ENCODE peak calls at places on chromosomes 6 and 20, in eight cellular contexts. One of them, this sample, is unnamed.

GRCh38 chr6:168625602-168626001 is 184.6 kb downstream of the SMOC2 start:
- DNase-seq in mucosa of descending colon: no peak
- DNase-seq in suprapubic skin: no peak
- DNase-seq in H7: no peak
- DNase-seq in lower leg skin: no peak
- DNase-seq in prostate gland: no peak
- DNase-seq in stomach: peak; percentile 38
- DNase-seq in kidney: no peak
- DNase-seq in this sample: no peak

GRCh38 chr20:60804918-60805631 is 447.0 kb upstream of the CDH4 start:
- DNase-seq in mucosa of descending colon: no peak
- DNase-seq in suprapubic skin: no peak
- DNase-seq in H7: peak; percentile 55
- DNase-seq in lower leg skin: no peak
- DNase-seq in prostate gland: no peak
- DNase-seq in stomach: no peak
- DNase-seq in kidney: no peak
- DNase-seq in this sample: no peak

GRCh38 chr6:122102026-122102425 is 297.4 kb upstream of the HSF2 start:
- DNase-seq in mucosa of descending colon: no peak
- DNase-seq in suprapubic skin: no peak
- DNase-seq in H7: no peak
- DNase-seq in lower leg skin: no peak
- DNase-seq in prostate gland: no peak
- DNase-seq in stomach: no peak
- DNase-seq in kidney: no peak
- DNase-seq in this sample: no peak

GRCh38 chr6:130848945-130849344 is 21.7 kb downstream of the SMLR1 start:
- DNase-seq in mucosa of descending colon: no peak
- DNase-seq in suprapubic skin: no peak
- DNase-seq in H7: no peak
- DNase-seq in lower leg skin: no peak
- DNase-seq in prostate gland: no peak
- DNase-seq in stomach: no peak
- DNase-seq in kidney: no peak
- DNase-seq in this sample: no peak

GRCh38 chr6:54903884-54904283 is 57.3 kb downstream of the FAM83B start:
- DNase-seq in mucosa of descending colon: no peak
- DNase-seq in suprapubic skin: no peak
- DNase-seq in H7: no peak
- DNase-seq in lower leg skin: no peak
- DNase-seq in prostate gland: no peak
- DNase-seq in stomach: no peak
- DNase-seq in kidney: no peak
- DNase-seq in this sample: no peak

GRCh38 chr20:13105864-13106457 is 97.2 kb downstream of the SPTLC3 start:
- DNase-seq in mucosa of descending colon: peak; percentile 29
- DNase-seq in suprapubic skin: no peak
- DNase-seq in H7: no peak
- DNase-seq in lower leg skin: no peak
- DNase-seq in prostate gland: no peak
- DNase-seq in stomach: no peak
- DNase-seq in kidney: no peak
- DNase-seq in this sample: peak; percentile 61

GRCh38 chr20:47283411-47283810 is 73.1 kb downstream of the ZMYND8 start:
- DNase-seq in mucosa of descending colon: no peak
- DNase-seq in suprapubic skin: no peak
- DNase-seq in H7: no peak
- DNase-seq in lower leg skin: no peak
- DNase-seq in prostate gland: no peak
- DNase-seq in stomach: no peak
- DNase-seq in kidney: no peak
- DNase-seq in this sample: no peak

GRCh38 chr6:25014806-25015560 is 79.2 kb upstream of the RIPOR2 start:
- DNase-seq in mucosa of descending colon: no peak
- DNase-seq in suprapubic skin: no peak
- DNase-seq in H7: no peak
- DNase-seq in lower leg skin: no peak
- DNase-seq in prostate gland: no peak
- DNase-seq in stomach: no peak
- DNase-seq in kidney: no peak
- DNase-seq in this sample: peak; percentile 90

GRCh38 chr20:57703013-57703412 is 6.8 kb downstream of the PMEPA1 start:
- DNase-seq in mucosa of descending colon: no peak
- DNase-seq in suprapubic skin: no peak
- DNase-seq in H7: no peak
- DNase-seq in lower leg skin: no peak
- DNase-seq in prostate gland: no peak
- DNase-seq in stomach: no peak
- DNase-seq in kidney: no peak
- DNase-seq in this sample: no peak

GRCh38 chr6:157240059-157240959 is 83.0 kb downstream of the TMEM242 start:
- DNase-seq in mucosa of descending colon: peak; percentile 73
- DNase-seq in suprapubic skin: peak; percentile 87
- DNase-seq in H7: peak; percentile 66
- DNase-seq in lower leg skin: peak; percentile 94
- DNase-seq in prostate gland: peak; percentile 61
- DNase-seq in stomach: no peak
- DNase-seq in kidney: peak; percentile 91
- DNase-seq in this sample: peak; percentile 33

GRCh38 chr6:24861934-24862333 is 63.2 kb upstream of the ARMH2 start:
- DNase-seq in mucosa of descending colon: no peak
- DNase-seq in suprapubic skin: no peak
- DNase-seq in H7: no peak
- DNase-seq in lower leg skin: no peak
- DNase-seq in prostate gland: no peak
- DNase-seq in stomach: no peak
- DNase-seq in kidney: no peak
- DNase-seq in this sample: no peak

GRCh38 chr20:2301164-2301622 is 5.4 kb downstream of the TGM3 start:
- DNase-seq in mucosa of descending colon: no peak
- DNase-seq in suprapubic skin: no peak
- DNase-seq in H7: no peak
- DNase-seq in lower leg skin: peak; percentile 86
- DNase-seq in prostate gland: no peak
- DNase-seq in stomach: no peak
- DNase-seq in kidney: no peak
- DNase-seq in this sample: peak; percentile 29

GRCh38 chr6:1814279-1814678 is 204.6 kb downstream of the FOXC1 start:
- DNase-seq in mucosa of descending colon: no peak
- DNase-seq in suprapubic skin: no peak
- DNase-seq in H7: no peak
- DNase-seq in lower leg skin: no peak
- DNase-seq in prostate gland: no peak
- DNase-seq in stomach: no peak
- DNase-seq in kidney: no peak
- DNase-seq in this sample: no peak

GRCh38 chr20:62025394-62025793 is 40.3 kb downstream of the TAF4 start:
- DNase-seq in mucosa of descending colon: no peak
- DNase-seq in suprapubic skin: no peak
- DNase-seq in H7: no peak
- DNase-seq in lower leg skin: no peak
- DNase-seq in prostate gland: no peak
- DNase-seq in stomach: no peak
- DNase-seq in kidney: peak; percentile 10
- DNase-seq in this sample: peak; percentile 8

GRCh38 chr6:166485651-166486535 is 100.6 kb downstream of the RAMACL start:
- DNase-seq in mucosa of descending colon: no peak
- DNase-seq in suprapubic skin: no peak
- DNase-seq in H7: peak; percentile 73
- DNase-seq in lower leg skin: no peak
- DNase-seq in prostate gland: no peak
- DNase-seq in stomach: no peak
- DNase-seq in kidney: peak; percentile 46
- DNase-seq in this sample: no peak

GRCh38 chr6:26577720-26578072 is 19.1 kb upstream of the ABT1 start:
- DNase-seq in mucosa of descending colon: no peak
- DNase-seq in suprapubic skin: no peak
- DNase-seq in H7: no peak
- DNase-seq in lower leg skin: no peak
- DNase-seq in prostate gland: no peak
- DNase-seq in stomach: no peak
- DNase-seq in kidney: no peak
- DNase-seq in this sample: no peak
- H3K4me3 ChIP-seq in mucosa of descending colon: no peak overlapping the region
- H3K4me3 ChIP-seq in suprapubic skin: peak overlapping the region; percentile 28
- H3K4me3 ChIP-seq in H7: peak overlapping the region; percentile 61
- H3K4me3 ChIP-seq in lower leg skin: no peak overlapping the region
- H3K4me3 ChIP-seq in prostate gland: no peak overlapping the region
- H3K4me3 ChIP-seq in stomach: peak overlapping the region; percentile 21
- H3K4me3 ChIP-seq in kidney: no peak overlapping the region
- H3K4me3 ChIP-seq in this sample: peak overlapping the region; percentile 63

GRCh38 chr6:98843274-98844243 is 9.2 kb downstream of the POU3F2 start:
- DNase-seq in mucosa of descending colon: no peak
- DNase-seq in suprapubic skin: no peak
- DNase-seq in H7: peak; percentile 82
- DNase-seq in lower leg skin: no peak
- DNase-seq in prostate gland: no peak
- DNase-seq in stomach: no peak
- DNase-seq in kidney: no peak
- DNase-seq in this sample: no peak

GRCh38 chr6:98844244-98845161 is 10.1 kb downstream of the POU3F2 start:
- DNase-seq in mucosa of descending colon: no peak
- DNase-seq in suprapubic skin: no peak
- DNase-seq in H7: peak; percentile 56
- DNase-seq in lower leg skin: no peak
- DNase-seq in prostate gland: no peak
- DNase-seq in stomach: no peak
- DNase-seq in kidney: no peak
- DNase-seq in this sample: no peak

GRCh38 chr6:98846021-98846380 is 11.6 kb downstream of the POU3F2 start:
- DNase-seq in mucosa of descending colon: no peak
- DNase-seq in suprapubic skin: no peak
- DNase-seq in H7: no peak
- DNase-seq in lower leg skin: no peak
- DNase-seq in prostate gland: no peak
- DNase-seq in stomach: no peak
- DNase-seq in kidney: no peak
- DNase-seq in this sample: no peak

GRCh38 chr6:98847392-98847766 is 13.0 kb downstream of the POU3F2 start:
- DNase-seq in mucosa of descending colon: no peak
- DNase-seq in suprapubic skin: no peak
- DNase-seq in H7: no peak
- DNase-seq in lower leg skin: no peak
- DNase-seq in prostate gland: no peak
- DNase-seq in stomach: no peak
- DNase-seq in kidney: no peak
- DNase-seq in this sample: no peak

GRCh38 chr6:98845201-98846020 is 11.0 kb downstream of the POU3F2 start:
- DNase-seq in mucosa of descending colon: peak; percentile 77
- DNase-seq in suprapubic skin: peak; percentile 79
- DNase-seq in H7: peak; percentile 87
- DNase-seq in lower leg skin: peak; percentile 95
- DNase-seq in prostate gland: peak; percentile 58
- DNase-seq in stomach: peak; percentile 74
- DNase-seq in kidney: peak; percentile 88
- DNase-seq in this sample: peak; percentile 87
- H3K4me3 ChIP-seq in mucosa of descending colon: no peak overlapping the region
- H3K4me3 ChIP-seq in suprapubic skin: peak overlapping the region; percentile 40
- H3K4me3 ChIP-seq in H7: peak overlapping the region; percentile 36
- H3K4me3 ChIP-seq in lower leg skin: no peak overlapping the region
- H3K4me3 ChIP-seq in prostate gland: no peak overlapping the region
- H3K4me3 ChIP-seq in stomach: peak overlapping the region; percentile 26
- H3K4me3 ChIP-seq in kidney: no peak overlapping the region
- H3K4me3 ChIP-seq in this sample: peak overlapping the region; percentile 12

DNA sequence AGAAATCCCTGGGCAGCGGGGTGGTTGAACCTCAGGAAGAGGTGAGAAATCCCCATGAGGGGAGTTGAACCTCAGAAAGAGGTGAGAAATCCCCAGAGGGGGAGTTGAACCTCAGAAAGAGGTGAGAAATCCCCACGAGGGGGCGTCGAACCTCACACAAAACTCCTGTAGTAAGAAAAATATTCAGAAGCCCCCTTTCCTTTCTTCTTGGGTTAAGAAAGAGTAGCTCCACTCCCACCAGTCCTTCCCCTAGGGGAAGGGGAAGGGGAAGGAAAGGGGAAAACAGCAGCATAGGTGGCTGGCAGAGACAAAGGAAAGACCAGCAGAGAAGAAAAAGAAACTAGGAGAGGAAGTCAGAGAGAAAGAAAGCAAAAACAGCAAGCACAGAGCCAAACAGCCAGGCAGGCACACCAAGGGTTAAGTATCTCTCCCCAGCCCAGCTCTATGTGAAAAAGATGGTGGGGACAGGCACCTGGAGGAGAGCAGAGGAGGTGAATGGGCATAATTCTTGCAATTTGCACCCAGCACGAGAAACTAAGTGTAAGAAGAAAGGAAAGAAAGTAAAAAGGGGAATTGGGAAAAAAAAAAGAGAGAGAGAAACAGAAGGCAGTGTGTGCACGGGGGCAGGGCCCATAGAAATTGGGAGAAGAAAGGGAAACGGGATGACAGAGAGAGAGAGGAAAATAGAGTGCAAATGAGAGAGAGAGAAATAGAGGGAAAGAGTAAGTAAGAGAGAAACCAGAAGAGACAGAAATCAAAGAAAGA is 88.2 kb downstream of the PLG start:
- DNase-seq in mucosa of descending colon: no peak
- DNase-seq in suprapubic skin: no peak
- DNase-seq in H7: no peak
- DNase-seq in lower leg skin: no peak
- DNase-seq in prostate gland: no peak
- DNase-seq in stomach: no peak
- DNase-seq in kidney: no peak
- DNase-seq in this sample: no peak
- H3K4me3 ChIP-seq in mucosa of descending colon: no peak overlapping the region
- H3K4me3 ChIP-seq in suprapubic skin: no peak overlapping the region
- H3K4me3 ChIP-seq in H7: peak overlapping the region; percentile 24
- H3K4me3 ChIP-seq in lower leg skin: no peak overlapping the region
- H3K4me3 ChIP-seq in prostate gland: no peak overlapping the region
- H3K4me3 ChIP-seq in stomach: no peak overlapping the region
- H3K4me3 ChIP-seq in kidney: no peak overlapping the region
- H3K4me3 ChIP-seq in this sample: no peak overlapping the region

GRCh38 chr6:119891638-119892037 is 542.1 kb upstream of the MAN1A1 start:
- DNase-seq in mucosa of descending colon: no peak
- DNase-seq in suprapubic skin: no peak
- DNase-seq in H7: no peak
- DNase-seq in lower leg skin: no peak
- DNase-seq in prostate gland: no peak
- DNase-seq in stomach: no peak
- DNase-seq in kidney: no peak
- DNase-seq in this sample: no peak

GRCh38 chr6:119891206-119891605 is 541.6 kb upstream of the MAN1A1 start:
- DNase-seq in mucosa of descending colon: no peak
- DNase-seq in suprapubic skin: no peak
- DNase-seq in H7: no peak
- DNase-seq in lower leg skin: no peak
- DNase-seq in prostate gland: no peak
- DNase-seq in stomach: no peak
- DNase-seq in kidney: no peak
- DNase-seq in this sample: no peak

GRCh38 chr6:119894801-119895200 is 545.2 kb upstream of the MAN1A1 start:
- DNase-seq in mucosa of descending colon: no peak
- DNase-seq in suprapubic skin: no peak
- DNase-seq in H7: no peak
- DNase-seq in lower leg skin: no peak
- DNase-seq in prostate gland: no peak
- DNase-seq in stomach: no peak
- DNase-seq in kidney: no peak
- DNase-seq in this sample: no peak

GRCh38 chr6:119895626-119896025 is 546.1 kb upstream of the MAN1A1 start:
- DNase-seq in mucosa of descending colon: no peak
- DNase-seq in suprapubic skin: no peak
- DNase-seq in H7: no peak
- DNase-seq in lower leg skin: no peak
- DNase-seq in prostate gland: no peak
- DNase-seq in stomach: no peak
- DNase-seq in kidney: no peak
- DNase-seq in this sample: no peak

GRCh38 chr6:119896806-119897205 is 547.2 kb upstream of the MAN1A1 start:
- DNase-seq in mucosa of descending colon: no peak
- DNase-seq in suprapubic skin: no peak
- DNase-seq in H7: no peak
- DNase-seq in lower leg skin: no peak
- DNase-seq in prostate gland: no peak
- DNase-seq in stomach: no peak
- DNase-seq in kidney: no peak
- DNase-seq in this sample: no peak
- H3K4me3 ChIP-seq in mucosa of descending colon: no peak overlapping the region
- H3K4me3 ChIP-seq in suprapubic skin: no peak overlapping the region
- H3K4me3 ChIP-seq in H7: no peak overlapping the region
- H3K4me3 ChIP-seq in lower leg skin: no peak overlapping the region
- H3K4me3 ChIP-seq in prostate gland: no peak overlapping the region
- H3K4me3 ChIP-seq in stomach: no peak overlapping the region
- H3K4me3 ChIP-seq in kidney: no peak overlapping the region
- H3K4me3 ChIP-seq in this sample: no peak overlapping the region

This sample was measured in fibroblast of pulmonary artery.